ENCODE peak calls at places on chromosomes 16 and 17, in five cellular contexts. E, T, B, O and Q are unnamed samples.

GRCh38 chr16:66264311-66265105 is 102.0 kb upstream of the CDH5 start:
- DNase-seq in E (no peak), T (no peak), B (no peak), O (no peak), Q (no peak)

GRCh38 chr17:56543280-56543679 is 50.2 kb upstream of the NOG start:
- DNase-seq in T (no peak), B (no peak), E (no peak), O (no peak), Q (no peak)

GRCh38 chr16:80208015-80208414 is 332.8 kb upstream of the DYNLRB2 start:
- DNase-seq in T (no peak), B (no peak), E (no peak), O (no peak), Q (no peak)

GRCh38 chr17:30361766-30362279 is 16.9 kb upstream of the CPD start:
- DNase-seq in E (no peak), T (no peak), O (no peak), B (no peak), Q (no peak)

GRCh38 chr17:48441862-48442261 is 11.8 kb upstream of the SKAP1 start:
- DNase-seq in E (no peak), B (no peak), O (no peak), T (no peak), Q (no peak)

GRCh38 chr16:15598648-15599190 is 44.2 kb downstream of the MARF1 start:
- DNase-seq in B (no peak), O (no peak), E (no peak), T (no peak), Q (no peak)

GRCh38 chr17:45101883-45102811 is 30.2 kb downstream of the PLCD3 start:
- DNase-seq in B (no peak), O (no peak), T (no peak), E (no peak), Q (no peak)

GRCh38 chr17:1638624-1639300 is 6.8 kb downstream of the SCARF1 start:
- DNase-seq in E (no peak), O (no peak), B (no peak), T (no peak), Q (no peak)

GRCh38 chr16:46932802-46933201 is 40.7 kb downstream of the DNAJA2 start:
- DNase-seq in O (no peak), E (no peak), T (peak; percentile 54), B (no peak), Q (no peak)

GRCh38 chr17:50055055-50055425 is 870 bp upstream of the ITGA3 start:
- DNase-seq in T (no peak), E (peak; percentile 93), B (no peak), O (peak; percentile 85), Q (no peak)

GRCh38 chr16:11136600-11136999 is 119.4 kb downstream of the SOCS1 start:
- DNase-seq in E (no peak), O (no peak), T (no peak), B (no peak), Q (no peak)

GRCh38 chr16:78642621-78643285 is 543.3 kb downstream of the WWOX start:
- DNase-seq in B (no peak), O (no peak), E (no peak), T (no peak), Q (no peak)

GRCh38 chr17:31627960-31628359 is 231.1 kb downstream of the COPRS start:
- DNase-seq in T (no peak), O (no peak), B (no peak), E (no peak), Q (no peak)

GRCh38 chr16:15613676-15614075 is 29.3 kb downstream of the MARF1 start:
- DNase-seq in O (no peak), T (no peak), E (peak; percentile 61), B (no peak), Q (no peak)

GRCh38 chr16:77780378-77780837 is 8.0 kb upstream of the VAT1L start:
- DNase-seq in B (no peak), O (no peak), E (peak; percentile 10), T (no peak), Q (no peak)

GRCh38 chr16:3013998-3014690 is 1.4 kb downstream of the CLDN9 start:
- DNase-seq in T (no peak), O (no peak), B (no peak), E (no peak), Q (no peak)

GRCh38 chr17:40696651-40697072 is 6.9 kb downstream of the KRT24 start:
- DNase-seq in O (no peak), T (no peak), B (no peak), E (no peak), Q (no peak)

GRCh38 chr17:40699880-40700279 is 3.7 kb downstream of the KRT24 start:
- DNase-seq in B (no peak), O (no peak), T (no peak), E (no peak), Q (no peak)

GRCh38 chr17:40694584-40694983 is 9.0 kb downstream of the KRT24 start:
- DNase-seq in B (no peak), T (no peak), O (no peak), E (no peak), Q (no peak)

GRCh38 chr17:40699359-40699758 is 4.2 kb downstream of the KRT24 start:
- DNase-seq in B (no peak), T (no peak), E (no peak), O (no peak), Q (no peak)

DNA sequence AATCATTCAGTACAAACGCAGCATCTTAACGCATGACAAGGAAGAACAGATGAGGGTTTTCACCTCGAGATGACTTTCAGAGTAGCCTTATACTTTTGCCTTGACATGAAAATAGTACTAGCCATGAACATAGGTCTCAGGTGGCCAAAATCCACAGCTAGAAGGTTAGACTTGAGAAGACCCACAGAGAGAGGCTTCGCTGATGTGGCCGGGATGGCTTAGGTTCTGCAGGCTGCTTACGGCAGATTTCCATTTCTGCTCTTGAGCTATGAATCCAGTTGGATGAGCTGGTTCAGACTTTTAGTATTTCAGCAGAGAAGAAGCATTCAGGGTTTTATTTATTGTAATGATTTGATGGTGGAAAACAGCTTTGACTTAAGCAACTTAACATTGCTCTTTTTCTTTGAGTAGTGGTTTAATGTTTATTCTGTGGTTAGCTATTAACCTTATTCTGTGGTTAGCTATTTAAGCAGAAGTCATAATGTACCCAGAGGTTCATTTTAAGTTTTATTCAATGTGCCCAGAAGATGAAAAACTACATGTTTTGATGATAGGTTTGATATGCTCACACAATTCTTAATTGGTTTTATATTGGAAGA is 7.6 kb downstream of the KRT24 start:
- DNase-seq in O (no peak), T (no peak), B (no peak), E (no peak), Q (no peak)
- TF ChIP-seq POLR2AphosphoS5 in O (no peak), T (no peak), B (no peak), E (no peak), Q (no peak)

GRCh38 chr16:53707671-53708070 is 3.7 kb downstream of the FTO start:
- DNase-seq in E (no peak), O (no peak), B (no peak), T (no peak), Q (no peak)

GRCh38 chr16:53708490-53708889 is 4.5 kb downstream of the FTO start:
- DNase-seq in O (no peak), B (no peak), E (no peak), T (no peak), Q (no peak)

GRCh38 chr16:53704445-53704813 is 473 bp downstream of the FTO start:
- DNase-seq in B (no peak), O (no peak), E (no peak), T (no peak), Q (no peak)

GRCh38 chr16:53703590-53704444 is at the start of the genes FTO and RPGRIP1L:
- DNase-seq in E (peak; percentile 98), T (peak; percentile 99), O (peak; percentile 99), B (peak; percentile 78), Q (peak; percentile 74)
- TF ChIP-seq POLR2A in E (no peak), T (no peak), O (peak; percentile 37), B (no peak), Q (no peak)

GRCh38 chr17:81961554-81962498 is 839 bp upstream of the NOTUM start:
- DNase-seq in T (no peak), B (no peak), E (no peak), O (no peak), Q (no peak)
- TF ChIP-seq POLR2AphosphoS5 in T (no peak), B (no peak), E (no peak), O (no peak), Q (no peak)

GRCh38 chr16:71540-72341 is 690 bp downstream of the RHBDF1 start:
- DNase-seq in B (peak; percentile 52), O (peak; percentile 90), E (peak; percentile 42), T (no peak), Q (no peak)
- TF ChIP-seq POLR2A in B (no peak), O (peak; percentile 63), E (no peak), T (no peak), Q (no peak)